ENCODE peak calls at places on chromosome X, in six cellular contexts. D is colonic mucosa, S is psoas muscle, Q is gastrocnemius medialis, L is transverse colon, G is K562. N is an unnamed sample.

GRCh38 chrX:20427173-20427770 is 160.6 kb upstream of the RPS6KA3 start:
- DNase-seq in D (no peak), S (no peak), Q (no peak), L (no peak), G (no peak), N (no peak)

GRCh38 chrX:150258463-150259430 is 104.4 kb upstream of the MAMLD1 start:
- DNase-seq in D (no peak), S (no peak), Q (no peak), L (no peak), G (no peak), N (no peak)

GRCh38 chrX:6053126-6053625 is 175.5 kb downstream of the NLGN4X start:
- DNase-seq in D (no peak), S (no peak), Q (no peak), L (no peak), G (no peak), N (no peak)

GRCh38 chrX:56793533-56794320 is 64.7 kb downstream of the NBDY start:
- DNase-seq in D (peak), S (peak), Q (no peak), L (peak), G (no peak), N (no peak)

GRCh38 chrX:152640039-152640818 is 2.5 kb downstream of the GABRQ start:
- DNase-seq in D (no peak), S (no peak), Q (no peak), L (no peak), G (peak), N (no peak)

GRCh38 chrX:45621356-45622041 is 420.8 kb upstream of the DIPK2B start:
- DNase-seq in D (no peak), S (no peak), Q (no peak), L (no peak), G (no peak), N (no peak)

GRCh38 chrX:104307341-104307740 is 52.6 kb upstream of the ESX1 start:
- DNase-seq in D (no peak), S (no peak), Q (no peak), L (no peak), G (no peak), N (no peak)

GRCh38 chrX:69150294-69150960 is 14.8 kb downstream of the PJA1 start:
- DNase-seq in D (peak), S (no peak), Q (no peak), L (no peak), G (no peak), N (no peak)

GRCh38 chrX:68307767-68308166 is 125.5 kb downstream of the OPHN1 start:
- DNase-seq in D (no peak), S (no peak), Q (no peak), L (no peak), G (no peak), N (no peak)

GRCh38 chrX:39736219-39737211 is 361.2 kb downstream of the BCOR start:
- DNase-seq in D (no peak), S (peak), Q (peak), L (peak), G (no peak), N (no peak)

GRCh38 chrX:139826065-139827044 is 106.5 kb downstream of the ATP11C start:
- DNase-seq in D (no peak), S (no peak), Q (no peak), L (no peak), G (no peak), N (no peak)

GRCh38 chrX:43349363-43349762 is 306.7 kb upstream of the MAOA start:
- DNase-seq in D (peak), S (no peak), Q (peak), L (peak), G (peak), N (peak)

GRCh38 chrX:12721042-12721441 is 70.2 kb upstream of the PRPS2 start:
- DNase-seq in D (no peak), S (no peak), Q (no peak), L (no peak), G (no peak), N (no peak)

GRCh38 chrX:103831803-103832544 is at the start of gene RAB9B:
- DNase-seq in D (peak), S (peak), Q (peak), L (peak), G (peak), N (no peak)

GRCh38 chrX:68163446-68163845 is 269.8 kb downstream of the OPHN1 start:
- DNase-seq in D (no peak), S (no peak), Q (no peak), L (no peak), G (no peak), N (no peak)

GRCh38 chrX:107565916-107566602 is 62.3 kb upstream of the PRPS1 start:
- DNase-seq in D (no peak), S (no peak), Q (no peak), L (no peak), G (peak), N (no peak)

GRCh38 chrX:78029663-78030062 is 60.2 kb upstream of the PGAM4 start:
- DNase-seq in D (peak), S (no peak), Q (no peak), L (peak), G (peak), N (no peak)

GRCh38 chrX:134469481-134469880 is 9.5 kb downstream of the HPRT1 start:
- DNase-seq in D (no peak), S (no peak), Q (no peak), L (no peak), G (no peak), N (no peak)

GRCh38 chrX:10393899-10394298 is 226.5 kb downstream of the MID1 start:
- DNase-seq in D (no peak), S (no peak), Q (no peak), L (no peak), G (no peak), N (no peak)

GRCh38 chrX:63784346-63784901 is 590 bp downstream of the ARHGEF9 start:
- DNase-seq in D (peak), S (no peak), Q (no peak), L (peak), G (no peak), N (no peak)

GRCh38 chrX:118522230-118522926 is 26.8 kb downstream of the DOCK11 start:
- DNase-seq in D (no peak), S (no peak), Q (no peak), L (no peak), G (no peak), N (no peak)

GRCh38 chrX:19739683-19740082 is 147.7 kb downstream of the SH3KBP1 start:
- DNase-seq in D (peak), S (peak), Q (peak), L (peak), G (peak), N (peak)

GRCh38 chrX:3143043-3143799 is 102.0 kb downstream of the ARSF start:
- DNase-seq in D (no peak), S (no peak), Q (no peak), L (no peak), G (no peak), N (no peak)

GRCh38 chrX:72539822-72540221 is 32.8 kb downstream of the HDAC8 start:
- DNase-seq in D (no peak), S (no peak), Q (no peak), L (no peak), G (no peak), N (no peak)

GRCh38 chrX:119190251-119190651 is 45.8 kb upstream of the PGRMC1 start:
- DNase-seq in D (no peak), S (peak), Q (peak), L (no peak), G (no peak), N (no peak)

GRCh38 chrX:52585892-52586291 is 68.8 kb downstream of the SSX7 start:
- DNase-seq in D (no peak), S (no peak), Q (no peak), L (no peak), G (no peak), N (no peak)

GRCh38 chrX:103362504-103362903 is 6.2 kb downstream of the TCEAL9 start:
- DNase-seq in D (no peak), S (no peak), Q (no peak), L (no peak), G (no peak), N (no peak)

GRCh38 chrX:22664826-22665225 is 334.9 kb upstream of the DDX53 start:
- DNase-seq in D (no peak), S (no peak), Q (no peak), L (no peak), G (no peak), N (no peak)

GRCh38 chrX:140343226-140343873 is 161.5 kb downstream of the SOX3 start:
- DNase-seq in D (no peak), S (no peak), Q (no peak), L (no peak), G (no peak), N (no peak)

GRCh38 chrX:1224954-1225353 is 12.5 kb upstream of the CRLF2 start:
- DNase-seq in D (no peak), S (no peak), Q (no peak), L (no peak), G (no peak), N (no peak)

GRCh38 chrX:118356154-118356701 is 10.3 kb downstream of the WDR44 start:
- DNase-seq in D (no peak), S (no peak), Q (no peak), L (no peak), G (no peak), N (no peak)

GRCh38 chrX:15391850-15392249 is 7.6 kb upstream of the VEGFD start:
- DNase-seq in D (no peak), S (no peak), Q (no peak), L (no peak), G (no peak), N (no peak)

GRCh38 chrX:130393451-130394074 is 8.1 kb upstream of the GPR119 start:
- DNase-seq in D (peak), S (no peak), Q (peak), L (peak), G (peak), N (no peak)

GRCh38 chrX:74231625-74232024 is 72.4 kb upstream of the ZCCHC13 start:
- DNase-seq in D (no peak), S (no peak), Q (no peak), L (no peak), G (no peak), N (no peak)

DNA sequence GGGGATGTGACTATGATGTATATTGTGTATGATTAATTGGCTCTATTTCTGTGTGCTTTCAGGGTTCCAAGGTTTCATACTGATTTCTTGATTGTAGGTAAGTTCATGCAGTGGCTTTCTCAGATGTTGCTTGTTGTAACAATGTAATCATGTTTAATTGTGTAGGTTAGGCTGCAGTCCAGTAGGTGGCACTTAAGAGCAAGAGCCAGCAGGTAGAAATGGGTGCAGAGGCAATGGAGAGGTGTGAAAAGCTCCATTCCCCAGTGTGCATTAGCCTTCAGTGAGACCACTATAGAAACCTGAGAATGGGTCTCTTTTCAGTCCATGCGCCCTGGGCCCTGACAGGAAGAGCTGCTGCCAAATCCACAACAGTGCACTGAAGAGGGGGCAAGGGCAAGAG is 28.2 kb downstream of the DCAF12L2 start:
- DNase-seq in D (no peak), S (no peak), Q (no peak), L (no peak), G (no peak), N (no peak)
- TF ChIP-seq CTCF in D (no peak), S (no peak), Q (no peak), L (no peak), G (peak), N (no peak)

DNA sequence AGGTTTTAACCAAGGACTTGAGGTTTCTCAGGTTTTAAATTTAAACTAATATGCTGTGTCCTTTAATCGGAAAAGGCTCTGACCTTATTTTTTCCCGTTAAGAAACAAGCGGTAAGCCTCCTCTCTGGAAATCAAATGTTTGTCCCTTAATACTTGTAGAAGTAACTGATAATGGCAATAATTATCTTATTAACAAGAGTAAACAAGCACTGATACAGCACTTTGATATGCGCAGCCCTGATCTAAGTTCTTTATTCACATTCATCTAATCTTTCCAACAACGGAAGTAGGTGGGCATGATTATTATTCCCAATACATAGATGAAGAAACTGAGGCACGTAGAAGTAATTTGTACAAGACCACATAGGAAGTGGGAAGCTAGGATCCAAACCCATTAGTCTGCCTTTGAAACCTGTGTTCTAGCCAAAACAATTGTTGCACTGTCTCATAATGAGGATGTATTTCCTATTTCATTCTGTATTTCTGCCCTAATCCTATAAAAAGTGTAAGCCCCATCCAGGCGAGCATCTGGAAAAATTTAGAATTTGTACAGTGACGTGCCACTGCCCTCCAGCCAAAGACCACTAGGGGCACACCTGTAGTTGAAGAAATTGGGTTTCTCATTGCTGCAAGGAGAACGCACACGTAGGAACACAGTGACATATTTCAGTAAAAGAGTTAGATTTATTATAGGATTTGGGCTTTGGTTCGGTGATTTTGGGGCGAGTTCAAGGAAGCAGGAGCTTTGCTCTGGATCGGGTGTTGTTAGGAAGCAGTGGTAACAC is 605 bp downstream of the CXorf58 start:
- DNase-seq in D (no peak), S (no peak), Q (no peak), L (no peak), G (peak), N (no peak)
- TF ChIP-seq CTCF in D (peak), S (no peak), Q (no peak), L (no peak), G (peak), N (no peak)

GRCh38 chrX:8811611-8812010 is 10.4 kb upstream of the FAM9A start:
- DNase-seq in D (no peak), S (no peak), Q (no peak), L (no peak), G (no peak), N (no peak)
- TF ChIP-seq CTCF in D (no peak), S (no peak), Q (no peak), L (no peak), G (no peak), N (no peak)

GRCh38 chrX:35122756-35123155 is 180.2 kb downstream of the FAM47B start:
- DNase-seq in D (no peak), S (no peak), Q (no peak), L (no peak), G (no peak), N (no peak)
- TF ChIP-seq CTCF in D (no peak), S (no peak), Q (no peak), L (no peak), G (no peak), N (no peak)

GRCh38 chrX:9033989-9034388 is at the start of gene FAM9B:
- DNase-seq in D (no peak), S (no peak), Q (no peak), L (no peak), G (peak), N (no peak)
- TF ChIP-seq CTCF in D (no peak), S (no peak), Q (no peak), L (no peak), G (no peak), N (no peak)

DNA sequence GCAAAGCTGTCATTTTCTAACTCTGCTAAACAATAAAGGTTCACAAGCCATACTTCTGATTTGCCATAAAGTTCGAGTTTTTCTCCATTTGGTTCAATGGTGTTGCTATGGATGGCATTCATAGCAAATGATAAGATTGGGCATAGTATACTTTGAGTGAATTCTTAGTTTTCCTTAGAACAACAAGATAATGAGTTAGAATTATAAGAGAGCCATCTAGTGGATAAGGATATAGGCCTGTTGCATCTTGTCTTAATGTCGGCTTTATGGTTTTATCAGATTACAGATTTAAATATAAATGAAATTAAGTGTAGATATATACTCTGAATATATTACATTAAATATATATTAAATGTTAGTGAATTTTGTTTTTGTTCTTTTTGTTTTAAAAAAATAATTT is 644.6 kb downstream of the IL1RAPL1 start:
- DNase-seq in D (no peak), S (no peak), Q (no peak), L (no peak), G (no peak), N (no peak)
- TF ChIP-seq CTCF in D (no peak), S (peak), Q (no peak), L (no peak), G (no peak), N (no peak)

N was measured in CD4-positive, alpha-beta T cell.